ENCODE peak calls at places on chromosomes 11 and 22, in six cellular contexts. D is astrocyte of the cerebellum, X is foreskin fibroblast, Y is Peyer's patch, F is GM23248, O is A549. G is an unnamed sample.

GRCh38 chr11:134050541-134051383 is 18.1 kb upstream of the JAM3 start:
- DNase-seq in D (no peak), X (peak), Y (peak), F (peak), O (peak), G (peak)

GRCh38 chr22:21936151-21936778 is 16.4 kb downstream of the PPM1F start:
- DNase-seq in D (no peak), X (peak), Y (no peak), F (peak), O (no peak), G (no peak)

GRCh38 chr11:130478204-130478701 is 29.8 kb downstream of the ADAMTS15 start:
- DNase-seq in D (peak), X (peak), Y (peak), F (peak), O (peak), G (peak)

GRCh38 chr11:92286718-92287117 is 62.1 kb downstream of the FAT3 start:
- DNase-seq in D (no peak), X (no peak), Y (no peak), F (no peak), O (no peak), G (no peak)

GRCh38 chr22:31790240-31790639 is 36.4 kb downstream of the DEPDC5 start:
- DNase-seq in D (no peak), X (no peak), Y (peak), F (no peak), O (no peak), G (no peak)

GRCh38 chr11:8810331-8811301 is 100.4 kb upstream of the AKIP1 start:
- DNase-seq in D (no peak), X (peak), Y (no peak), F (peak), O (no peak), G (peak)

GRCh38 chr22:38782402-38783094 is 11.4 kb downstream of the DNAL4 start:
- DNase-seq in D (no peak), X (peak), Y (no peak), F (peak), O (no peak), G (no peak)

GRCh38 chr22:22431271-22432220 is 77.0 kb downstream of the ZNF280B start:
- DNase-seq in D (peak), X (peak), Y (peak), F (peak), O (peak), G (peak)

GRCh38 chr22:24289781-24290181 is 19.1 kb downstream of the SPECC1L start:
- DNase-seq in D (no peak), X (peak), Y (no peak), F (peak), O (no peak), G (no peak)

GRCh38 chr11:118842369-118842768 is 41.3 kb upstream of the CXCR5 start:
- DNase-seq in D (peak), X (peak), Y (no peak), F (peak), O (no peak), G (no peak)

GRCh38 chr22:20567371-20567847 is 60.0 kb downstream of the MED15 start:
- DNase-seq in D (no peak), X (peak), Y (no peak), F (peak), O (peak), G (no peak)

GRCh38 chr22:24099661-24100060 is 81.6 kb upstream of the SUSD2 start:
- DNase-seq in D (no peak), X (no peak), Y (no peak), F (no peak), O (no peak), G (no peak)

GRCh38 chr22:28441720-28442263 is 237.8 kb downstream of the TTC28 start:
- DNase-seq in D (no peak), X (no peak), Y (no peak), F (peak), O (no peak), G (peak)

GRCh38 chr22:20581503-20582170 is 74.2 kb downstream of the MED15 start:
- DNase-seq in D (no peak), X (no peak), Y (no peak), F (no peak), O (no peak), G (no peak)

GRCh38 chr22:47094861-47095330 is 332.4 kb downstream of the TBC1D22A start:
- DNase-seq in D (no peak), X (peak), Y (no peak), F (peak), O (no peak), G (no peak)

GRCh38 chr11:80899381-80899780 is 1458.6 kb upstream of the TENM4 start:
- DNase-seq in D (peak), X (peak), Y (no peak), F (peak), O (no peak), G (no peak)

GRCh38 chr11:28346209-28346608 is 238.0 kb downstream of the METTL15 start:
- DNase-seq in D (no peak), X (no peak), Y (no peak), F (peak), O (no peak), G (no peak)

GRCh38 chr11:46664612-46665011 is 35.8 kb downstream of the ARHGAP1 start:
- DNase-seq in D (no peak), X (no peak), Y (no peak), F (no peak), O (no peak), G (no peak)

GRCh38 chr22:17368727-17369552 is at the start of gene CECR2:
- DNase-seq in D (no peak), X (peak), Y (no peak), F (no peak), O (peak), G (peak)

GRCh38 chr11:1174441-1175370 is 17.0 kb downstream of the MUC5AC start:
- DNase-seq in D (no peak), X (no peak), Y (no peak), F (no peak), O (no peak), G (peak)

GRCh38 chr11:100105605-100106358 is 581.3 kb upstream of the ARHGAP42 start:
- DNase-seq in D (no peak), X (no peak), Y (no peak), F (no peak), O (no peak), G (no peak)

GRCh38 chr11:118443590-118444218 is 7.4 kb downstream of the KMT2A start:
- DNase-seq in D (no peak), X (no peak), Y (no peak), F (no peak), O (no peak), G (no peak)

GRCh38 chr11:114984611-114985163 is 306.4 kb downstream of the NXPE2 start:
- DNase-seq in D (no peak), X (no peak), Y (no peak), F (no peak), O (no peak), G (no peak)

GRCh38 chr22:27991586-27992293 is 72.7 kb upstream of the PITPNB start:
- DNase-seq in D (no peak), X (no peak), Y (no peak), F (no peak), O (no peak), G (peak)

GRCh38 chr11:32792948-32793475 is 1.4 kb downstream of the CCDC73 start:
- DNase-seq in D (peak), X (peak), Y (peak), F (peak), O (peak), G (peak)

GRCh38 chr11:114819028-114819427 is 140.7 kb downstream of the NXPE2 start:
- DNase-seq in D (no peak), X (no peak), Y (no peak), F (peak), O (no peak), G (no peak)

GRCh38 chr11:109424893-109425292 is 2.9 kb downstream of the C11orf87 start:
- DNase-seq in D (no peak), X (no peak), Y (no peak), F (no peak), O (no peak), G (peak)

GRCh38 chr22:37351268-37351667 is 69.0 kb downstream of the CYTH4 start:
- DNase-seq in D (no peak), X (no peak), Y (no peak), F (no peak), O (no peak), G (no peak)

GRCh38 chr11:3004481-3004880 is 12.4 kb upstream of the NAP1L4 start:
- DNase-seq in D (no peak), X (no peak), Y (no peak), F (no peak), O (no peak), G (no peak)

GRCh38 chr11:77100166-77101042 is 2.2 kb upstream of the OMP start:
- DNase-seq in D (no peak), X (no peak), Y (no peak), F (no peak), O (no peak), G (peak)

GRCh38 chr11:75482310-75482606 is 43.5 kb downstream of the GDPD5 start:
- DNase-seq in D (no peak), X (no peak), Y (no peak), F (no peak), O (no peak), G (no peak)

GRCh38 chr11:10709299-10710086 is 15.9 kb upstream of the IRAG1 start:
- DNase-seq in D (no peak), X (no peak), Y (no peak), F (no peak), O (no peak), G (no peak)

GRCh38 chr22:39832627-39833074 is 60.9 kb downstream of the ENTHD1 start:
- DNase-seq in D (no peak), X (no peak), Y (no peak), F (no peak), O (no peak), G (no peak)
- H3K4me3 ChIP-seq in D (no peak), X (no peak), Y (no peak), F (no peak), O (no peak), G (no peak)

DNA sequence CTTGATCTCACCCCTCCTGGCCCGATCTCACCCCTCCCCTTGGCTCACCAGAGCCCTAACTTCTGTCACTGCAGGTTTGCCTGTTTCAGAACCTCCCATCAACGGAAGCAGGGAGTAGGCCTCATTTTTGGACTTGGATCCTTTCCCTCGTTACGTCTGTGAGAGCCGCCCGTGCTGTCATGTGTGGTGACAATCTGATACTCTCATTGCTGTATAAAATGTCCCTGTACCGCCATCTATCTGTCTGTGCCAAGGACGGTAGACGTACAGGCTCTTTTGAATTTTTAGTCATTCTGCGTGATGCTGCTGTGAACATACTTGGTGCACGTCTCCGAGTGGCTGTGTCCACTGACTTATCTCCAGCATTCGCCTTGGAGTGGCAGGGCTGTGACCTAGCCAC is 1163.1 kb downstream of the BRD1 start:
- DNase-seq in D (no peak), X (no peak), Y (no peak), F (no peak), O (no peak), G (no peak)
- H3K4me3 ChIP-seq in D (no peak), X (no peak), Y (no peak), F (no peak), O (no peak), G (no peak)

GRCh38 chr11:84719935-84720577 is 907.1 kb downstream of the DLG2 start:
- DNase-seq in D (no peak), X (no peak), Y (no peak), F (peak), O (no peak), G (peak)
- H3K4me3 ChIP-seq in D (peak), X (no peak), Y (peak), F (peak), O (peak), G (peak)

GRCh38 chr11:73508243-73509176 is 89.4 kb downstream of the FAM168A start:
- DNase-seq in D (no peak), X (no peak), Y (no peak), F (no peak), O (no peak), G (no peak)

GRCh38 chr11:73510106-73510505 is 87.8 kb downstream of the FAM168A start:
- DNase-seq in D (no peak), X (no peak), Y (no peak), F (no peak), O (no peak), G (no peak)

GRCh38 chr11:73509188-73509587 is 88.7 kb downstream of the FAM168A start:
- DNase-seq in D (no peak), X (no peak), Y (no peak), F (no peak), O (no peak), G (no peak)

GRCh38 chr11:73507086-73507485 is 90.8 kb downstream of the FAM168A start:
- DNase-seq in D (no peak), X (peak), Y (no peak), F (peak), O (no peak), G (no peak)

GRCh38 chr11:73506038-73506437 is 91.9 kb downstream of the FAM168A start:
- DNase-seq in D (no peak), X (no peak), Y (no peak), F (no peak), O (no peak), G (no peak)
- H3K4me3 ChIP-seq in D (no peak), X (no peak), Y (no peak), F (no peak), O (no peak), G (no peak)

DNA sequence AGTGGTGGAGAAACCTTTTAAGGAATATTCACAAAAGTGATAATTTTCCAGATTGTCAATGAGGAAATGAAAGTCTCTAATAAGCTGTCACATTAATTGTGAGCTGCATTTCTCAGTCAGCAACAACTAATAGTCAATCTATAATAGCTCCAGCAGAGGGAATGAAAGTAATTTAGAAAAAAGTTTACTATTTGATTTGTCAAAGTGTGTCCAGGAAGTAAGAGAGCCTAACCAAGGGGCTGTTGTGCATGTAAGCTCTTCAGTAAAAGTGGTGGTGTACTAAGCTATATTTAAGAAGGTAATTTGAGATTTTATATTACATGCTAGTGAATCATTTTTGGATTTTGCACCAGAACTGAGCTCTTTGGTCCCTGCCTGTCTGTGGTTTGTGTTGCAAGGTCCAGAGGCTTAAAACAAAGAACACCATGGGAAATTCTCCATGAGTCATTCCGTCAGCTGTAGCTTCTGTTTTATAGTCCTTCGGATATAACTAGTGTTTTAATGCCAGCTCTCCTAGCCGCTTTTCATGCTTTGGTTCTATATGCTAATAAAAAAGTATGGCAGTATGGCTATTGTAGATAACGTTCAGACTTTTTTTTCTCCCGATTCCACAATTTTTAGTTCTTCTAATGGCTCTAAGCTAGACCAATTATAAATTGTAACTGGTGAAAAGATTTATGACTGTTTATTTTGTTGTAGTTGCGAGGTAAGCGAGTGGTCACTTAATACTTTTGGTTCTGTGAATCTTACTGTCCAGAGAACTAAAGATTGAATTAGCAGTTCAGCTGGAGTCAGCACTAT is 64.6 kb downstream of the ARHGEF12 start:
- DNase-seq in D (peak), X (peak), Y (no peak), F (peak), O (peak), G (peak)
- H3K4me3 ChIP-seq in D (peak), X (peak), Y (peak), F (peak), O (peak), G (no peak)

GRCh38 chr11:125935629-125936199 is 10.1 kb upstream of the VSIG10L2 start:
- DNase-seq in D (no peak), X (peak), Y (no peak), F (peak), O (no peak), G (no peak)
- H3K4me3 ChIP-seq in D (no peak), X (no peak), Y (no peak), F (no peak), O (no peak), G (no peak)

DNA sequence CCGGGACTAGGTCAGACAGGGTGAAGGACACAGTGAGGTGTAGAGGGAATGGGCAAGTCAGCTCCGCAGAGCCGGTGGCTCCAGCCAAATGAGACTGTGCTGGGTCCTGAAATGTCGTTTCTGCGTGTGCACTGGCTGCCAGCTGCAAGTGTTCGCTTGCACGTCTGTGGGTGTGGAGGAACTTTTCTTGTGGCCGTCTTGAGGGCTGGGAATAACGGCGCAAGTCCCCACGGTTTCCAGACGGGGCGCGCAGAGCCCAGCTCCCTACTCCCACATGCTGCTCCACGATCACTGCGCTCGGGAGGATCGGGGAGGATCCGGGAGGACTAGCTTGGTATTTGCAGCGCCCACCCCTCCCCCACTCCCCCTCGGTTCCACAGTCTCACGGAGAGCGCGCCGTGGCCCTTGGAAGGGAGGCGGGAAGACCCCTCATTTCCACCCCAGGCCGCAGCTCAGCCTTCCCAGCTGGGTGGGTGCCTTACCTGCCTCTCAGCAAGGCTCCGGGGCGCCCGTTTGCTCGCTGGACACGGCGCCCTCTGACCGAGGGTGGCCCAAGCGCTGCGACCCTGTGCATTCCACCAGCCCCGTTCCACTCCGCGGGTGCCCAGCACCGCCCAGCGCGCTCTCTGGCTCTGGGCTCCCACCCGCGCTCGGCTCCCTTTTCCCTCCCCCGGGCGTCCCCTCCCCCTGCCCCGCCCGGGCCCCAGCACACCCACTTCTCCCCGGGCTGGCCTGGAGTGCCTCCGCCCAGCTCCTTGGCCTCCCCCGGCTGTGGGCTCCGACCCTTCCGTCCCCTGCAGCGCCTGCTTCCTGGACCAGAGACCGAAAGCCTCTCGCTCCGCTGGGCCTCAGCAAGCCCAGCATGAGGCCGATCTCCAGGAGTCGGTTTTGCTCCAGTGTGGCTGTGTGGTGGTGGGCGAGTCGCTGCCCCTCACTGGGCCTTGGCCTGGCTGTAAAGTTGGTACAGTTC is at the start of gene KCNE3:
- DNase-seq in D (no peak), X (peak), Y (no peak), F (peak), O (no peak), G (peak)
- H3K4me3 ChIP-seq in D (peak), X (peak), Y (peak), F (peak), O (no peak), G (peak)

GRCh38 chr11:103624708-103625623 is 411.5 kb upstream of the DDI1 start:
- DNase-seq in D (peak), X (peak), Y (no peak), F (peak), O (peak), G (no peak)
- H3K4me3 ChIP-seq in D (no peak), X (no peak), Y (no peak), F (no peak), O (no peak), G (no peak)

DNA sequence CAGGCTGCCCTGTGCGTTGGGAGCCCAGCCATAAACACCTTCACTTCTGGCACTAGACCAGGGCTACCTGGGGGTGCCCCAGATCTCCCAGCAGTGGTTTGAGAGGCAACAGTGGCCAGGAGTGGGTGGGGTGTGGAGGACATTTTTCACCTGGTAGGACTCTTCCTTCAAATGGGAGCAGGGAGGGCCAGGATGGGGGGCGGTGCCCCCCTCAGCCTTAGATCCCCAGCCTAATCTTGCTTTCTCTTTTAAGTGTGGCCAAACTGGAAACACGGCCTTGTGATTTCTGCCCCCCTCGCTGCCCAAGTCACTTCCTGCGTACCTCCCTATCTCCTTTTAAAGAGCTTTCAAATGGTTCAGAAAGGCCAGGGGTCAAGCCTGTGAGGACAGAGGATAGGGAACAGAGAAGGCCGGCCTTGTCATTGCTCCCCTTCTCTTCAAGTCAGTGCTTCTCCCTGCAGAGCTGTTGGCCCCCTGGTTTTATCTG is 799 bp downstream of the KCNJ5 start:
- DNase-seq in D (no peak), X (no peak), Y (no peak), F (no peak), O (no peak), G (no peak)
- H3K4me3 ChIP-seq in D (no peak), X (no peak), Y (peak), F (no peak), O (no peak), G (no peak)

GRCh38 chr11:68282141-68282860 is 10.5 kb upstream of the C11orf24 start:
- DNase-seq in D (no peak), X (no peak), Y (peak), F (no peak), O (no peak), G (no peak)
- H3K4me3 ChIP-seq in D (no peak), X (no peak), Y (no peak), F (no peak), O (no peak), G (no peak)